ENCODE peak calls at places on chromosomes 12 and 14, in eight cellular contexts. One of them, this sample, is unnamed.

GRCh38 chr12:6280053-6280469 is 30.4 kb upstream of the PLEKHG6 start:
- DNase-seq in choroid plexus epithelial cell: peak
- DNase-seq in effector CD4-positive, alpha-beta T cell: no peak
- DNase-seq in activated CD4-positive, CD25-positive, alpha-beta regulatory T cell treated with anti-CD3 and anti-CD28 coated beads, Interleukin-2, amount 50 U/mL, for 16 hours: no peak
- DNase-seq in NCI-H1092 treated with DMSO at 0.1 percent for 48 hours: no peak
- DNase-seq in activated T-helper 1 cell treated with anti-CD3 and anti-CD28 coated beads, Interleukin-12 subunit alpha, Interleukin-12 subunit beta, Interleukin-2, Interleukin-4 antibody, amounts not matched to agents 30 ng/mL and 10 ng/mL and 1 ng/mL, durations not matched to agents 14 hours and 24 hours and 36 hours: no peak
- DNase-seq in HT-29: peak
- DNase-seq in stimulated activated CD8-positive, alpha-beta memory T cell treated with anti-CD3 and anti-CD28 coated beads, Interleukin-12 subunit alpha, Interleukin-12 subunit beta, amount 100 ng/mL, for 4 hours: no peak
- DNase-seq in this sample: no peak

GRCh38 chr12:2666411-2666810 is 128.4 kb upstream of the FKBP4 start:
- DNase-seq in activated CD4-positive, CD25-positive, alpha-beta regulatory T cell treated with anti-CD3 and anti-CD28 coated beads, Interleukin-2, amount 50 U/mL, for 16 hours: no peak
- DNase-seq in choroid plexus epithelial cell: no peak
- DNase-seq in stimulated activated CD8-positive, alpha-beta memory T cell treated with anti-CD3 and anti-CD28 coated beads, Interleukin-12 subunit alpha, Interleukin-12 subunit beta, amount 100 ng/mL, for 4 hours: no peak
- DNase-seq in NCI-H1092 treated with DMSO at 0.1 percent for 48 hours: no peak
- DNase-seq in effector CD4-positive, alpha-beta T cell: no peak
- DNase-seq in HT-29: no peak
- DNase-seq in activated T-helper 1 cell treated with anti-CD3 and anti-CD28 coated beads, Interleukin-12 subunit alpha, Interleukin-12 subunit beta, Interleukin-2, Interleukin-4 antibody, amounts not matched to agents 30 ng/mL and 10 ng/mL and 1 ng/mL, durations not matched to agents 14 hours and 24 hours and 36 hours: no peak
- DNase-seq in this sample: no peak

GRCh38 chr14:69247691-69248440 is 12.1 kb upstream of the GALNT16 start:
- DNase-seq in activated CD4-positive, CD25-positive, alpha-beta regulatory T cell treated with anti-CD3 and anti-CD28 coated beads, Interleukin-2, amount 50 U/mL, for 16 hours: no peak
- DNase-seq in choroid plexus epithelial cell: peak
- DNase-seq in stimulated activated CD8-positive, alpha-beta memory T cell treated with anti-CD3 and anti-CD28 coated beads, Interleukin-12 subunit alpha, Interleukin-12 subunit beta, amount 100 ng/mL, for 4 hours: no peak
- DNase-seq in effector CD4-positive, alpha-beta T cell: no peak
- DNase-seq in activated T-helper 1 cell treated with anti-CD3 and anti-CD28 coated beads, Interleukin-12 subunit alpha, Interleukin-12 subunit beta, Interleukin-2, Interleukin-4 antibody, amounts not matched to agents 30 ng/mL and 10 ng/mL and 1 ng/mL, durations not matched to agents 14 hours and 24 hours and 36 hours: no peak
- DNase-seq in HT-29: no peak
- DNase-seq in NCI-H1092 treated with DMSO at 0.1 percent for 48 hours: no peak
- DNase-seq in this sample: no peak

GRCh38 chr14:83006071-83006670 is 1472.5 kb upstream of the SEL1L start:
- DNase-seq in activated CD4-positive, CD25-positive, alpha-beta regulatory T cell treated with anti-CD3 and anti-CD28 coated beads, Interleukin-2, amount 50 U/mL, for 16 hours: no peak
- DNase-seq in activated T-helper 1 cell treated with anti-CD3 and anti-CD28 coated beads, Interleukin-12 subunit alpha, Interleukin-12 subunit beta, Interleukin-2, Interleukin-4 antibody, amounts not matched to agents 30 ng/mL and 10 ng/mL and 1 ng/mL, durations not matched to agents 14 hours and 24 hours and 36 hours: no peak
- DNase-seq in HT-29: no peak
- DNase-seq in choroid plexus epithelial cell: no peak
- DNase-seq in NCI-H1092 treated with DMSO at 0.1 percent for 48 hours: no peak
- DNase-seq in stimulated activated CD8-positive, alpha-beta memory T cell treated with anti-CD3 and anti-CD28 coated beads, Interleukin-12 subunit alpha, Interleukin-12 subunit beta, amount 100 ng/mL, for 4 hours: no peak
- DNase-seq in effector CD4-positive, alpha-beta T cell: no peak
- DNase-seq in this sample: no peak

GRCh38 chr12:39627914-39628313 is 8.3 kb upstream of the ABCD2 start:
- DNase-seq in effector CD4-positive, alpha-beta T cell: no peak
- DNase-seq in activated CD4-positive, CD25-positive, alpha-beta regulatory T cell treated with anti-CD3 and anti-CD28 coated beads, Interleukin-2, amount 50 U/mL, for 16 hours: no peak
- DNase-seq in activated T-helper 1 cell treated with anti-CD3 and anti-CD28 coated beads, Interleukin-12 subunit alpha, Interleukin-12 subunit beta, Interleukin-2, Interleukin-4 antibody, amounts not matched to agents 30 ng/mL and 10 ng/mL and 1 ng/mL, durations not matched to agents 14 hours and 24 hours and 36 hours: no peak
- DNase-seq in NCI-H1092 treated with DMSO at 0.1 percent for 48 hours: no peak
- DNase-seq in stimulated activated CD8-positive, alpha-beta memory T cell treated with anti-CD3 and anti-CD28 coated beads, Interleukin-12 subunit alpha, Interleukin-12 subunit beta, amount 100 ng/mL, for 4 hours: no peak
- DNase-seq in HT-29: no peak
- DNase-seq in choroid plexus epithelial cell: no peak
- DNase-seq in this sample: no peak

GRCh38 chr12:24415934-24416333 is 466.5 kb upstream of the SOX5 start:
- DNase-seq in activated CD4-positive, CD25-positive, alpha-beta regulatory T cell treated with anti-CD3 and anti-CD28 coated beads, Interleukin-2, amount 50 U/mL, for 16 hours: no peak
- DNase-seq in stimulated activated CD8-positive, alpha-beta memory T cell treated with anti-CD3 and anti-CD28 coated beads, Interleukin-12 subunit alpha, Interleukin-12 subunit beta, amount 100 ng/mL, for 4 hours: no peak
- DNase-seq in effector CD4-positive, alpha-beta T cell: no peak
- DNase-seq in NCI-H1092 treated with DMSO at 0.1 percent for 48 hours: no peak
- DNase-seq in choroid plexus epithelial cell: no peak
- DNase-seq in HT-29: no peak
- DNase-seq in activated T-helper 1 cell treated with anti-CD3 and anti-CD28 coated beads, Interleukin-12 subunit alpha, Interleukin-12 subunit beta, Interleukin-2, Interleukin-4 antibody, amounts not matched to agents 30 ng/mL and 10 ng/mL and 1 ng/mL, durations not matched to agents 14 hours and 24 hours and 36 hours: no peak
- DNase-seq in this sample: no peak

GRCh38 chr14:69093551-69094421 is 59.1 kb downstream of the DCAF5 start:
- DNase-seq in choroid plexus epithelial cell: peak
- DNase-seq in activated CD4-positive, CD25-positive, alpha-beta regulatory T cell treated with anti-CD3 and anti-CD28 coated beads, Interleukin-2, amount 50 U/mL, for 16 hours: no peak
- DNase-seq in activated T-helper 1 cell treated with anti-CD3 and anti-CD28 coated beads, Interleukin-12 subunit alpha, Interleukin-12 subunit beta, Interleukin-2, Interleukin-4 antibody, amounts not matched to agents 30 ng/mL and 10 ng/mL and 1 ng/mL, durations not matched to agents 14 hours and 24 hours and 36 hours: no peak
- DNase-seq in HT-29: no peak
- DNase-seq in NCI-H1092 treated with DMSO at 0.1 percent for 48 hours: no peak
- DNase-seq in stimulated activated CD8-positive, alpha-beta memory T cell treated with anti-CD3 and anti-CD28 coated beads, Interleukin-12 subunit alpha, Interleukin-12 subunit beta, amount 100 ng/mL, for 4 hours: no peak
- DNase-seq in effector CD4-positive, alpha-beta T cell: no peak
- DNase-seq in this sample: no peak

GRCh38 chr14:103109789-103110415 is 13.4 kb upstream of the TNFAIP2 start:
- DNase-seq in NCI-H1092 treated with DMSO at 0.1 percent for 48 hours: no peak
- DNase-seq in HT-29: no peak
- DNase-seq in activated CD4-positive, CD25-positive, alpha-beta regulatory T cell treated with anti-CD3 and anti-CD28 coated beads, Interleukin-2, amount 50 U/mL, for 16 hours: no peak
- DNase-seq in choroid plexus epithelial cell: peak
- DNase-seq in stimulated activated CD8-positive, alpha-beta memory T cell treated with anti-CD3 and anti-CD28 coated beads, Interleukin-12 subunit alpha, Interleukin-12 subunit beta, amount 100 ng/mL, for 4 hours: no peak
- DNase-seq in activated T-helper 1 cell treated with anti-CD3 and anti-CD28 coated beads, Interleukin-12 subunit alpha, Interleukin-12 subunit beta, Interleukin-2, Interleukin-4 antibody, amounts not matched to agents 30 ng/mL and 10 ng/mL and 1 ng/mL, durations not matched to agents 14 hours and 24 hours and 36 hours: no peak
- DNase-seq in effector CD4-positive, alpha-beta T cell: no peak
- DNase-seq in this sample: peak

GRCh38 chr12:69383074-69383473 is 23.5 kb downstream of the YEATS4 start:
- DNase-seq in stimulated activated CD8-positive, alpha-beta memory T cell treated with anti-CD3 and anti-CD28 coated beads, Interleukin-12 subunit alpha, Interleukin-12 subunit beta, amount 100 ng/mL, for 4 hours: no peak
- DNase-seq in HT-29: no peak
- DNase-seq in activated T-helper 1 cell treated with anti-CD3 and anti-CD28 coated beads, Interleukin-12 subunit alpha, Interleukin-12 subunit beta, Interleukin-2, Interleukin-4 antibody, amounts not matched to agents 30 ng/mL and 10 ng/mL and 1 ng/mL, durations not matched to agents 14 hours and 24 hours and 36 hours: no peak
- DNase-seq in activated CD4-positive, CD25-positive, alpha-beta regulatory T cell treated with anti-CD3 and anti-CD28 coated beads, Interleukin-2, amount 50 U/mL, for 16 hours: no peak
- DNase-seq in choroid plexus epithelial cell: no peak
- DNase-seq in effector CD4-positive, alpha-beta T cell: no peak
- DNase-seq in NCI-H1092 treated with DMSO at 0.1 percent for 48 hours: no peak
- DNase-seq in this sample: no peak

GRCh38 chr14:78863143-78863542 is 693.0 kb downstream of the NRXN3 start:
- DNase-seq in choroid plexus epithelial cell: peak
- DNase-seq in stimulated activated CD8-positive, alpha-beta memory T cell treated with anti-CD3 and anti-CD28 coated beads, Interleukin-12 subunit alpha, Interleukin-12 subunit beta, amount 100 ng/mL, for 4 hours: no peak
- DNase-seq in effector CD4-positive, alpha-beta T cell: no peak
- DNase-seq in activated CD4-positive, CD25-positive, alpha-beta regulatory T cell treated with anti-CD3 and anti-CD28 coated beads, Interleukin-2, amount 50 U/mL, for 16 hours: no peak
- DNase-seq in activated T-helper 1 cell treated with anti-CD3 and anti-CD28 coated beads, Interleukin-12 subunit alpha, Interleukin-12 subunit beta, Interleukin-2, Interleukin-4 antibody, amounts not matched to agents 30 ng/mL and 10 ng/mL and 1 ng/mL, durations not matched to agents 14 hours and 24 hours and 36 hours: no peak
- DNase-seq in HT-29: peak
- DNase-seq in NCI-H1092 treated with DMSO at 0.1 percent for 48 hours: no peak
- DNase-seq in this sample: peak

GRCh38 chr14:88605594-88605993 is 42.8 kb downstream of the ZC3H14 start:
- DNase-seq in stimulated activated CD8-positive, alpha-beta memory T cell treated with anti-CD3 and anti-CD28 coated beads, Interleukin-12 subunit alpha, Interleukin-12 subunit beta, amount 100 ng/mL, for 4 hours: no peak
- DNase-seq in effector CD4-positive, alpha-beta T cell: no peak
- DNase-seq in choroid plexus epithelial cell: peak
- DNase-seq in HT-29: no peak
- DNase-seq in activated T-helper 1 cell treated with anti-CD3 and anti-CD28 coated beads, Interleukin-12 subunit alpha, Interleukin-12 subunit beta, Interleukin-2, Interleukin-4 antibody, amounts not matched to agents 30 ng/mL and 10 ng/mL and 1 ng/mL, durations not matched to agents 14 hours and 24 hours and 36 hours: no peak
- DNase-seq in NCI-H1092 treated with DMSO at 0.1 percent for 48 hours: no peak
- DNase-seq in activated CD4-positive, CD25-positive, alpha-beta regulatory T cell treated with anti-CD3 and anti-CD28 coated beads, Interleukin-2, amount 50 U/mL, for 16 hours: no peak
- DNase-seq in this sample: no peak

GRCh38 chr12:70645494-70646317 is 8.5 kb upstream of the PTPRB start:
- DNase-seq in stimulated activated CD8-positive, alpha-beta memory T cell treated with anti-CD3 and anti-CD28 coated beads, Interleukin-12 subunit alpha, Interleukin-12 subunit beta, amount 100 ng/mL, for 4 hours: no peak
- DNase-seq in NCI-H1092 treated with DMSO at 0.1 percent for 48 hours: no peak
- DNase-seq in effector CD4-positive, alpha-beta T cell: no peak
- DNase-seq in HT-29: peak
- DNase-seq in activated T-helper 1 cell treated with anti-CD3 and anti-CD28 coated beads, Interleukin-12 subunit alpha, Interleukin-12 subunit beta, Interleukin-2, Interleukin-4 antibody, amounts not matched to agents 30 ng/mL and 10 ng/mL and 1 ng/mL, durations not matched to agents 14 hours and 24 hours and 36 hours: no peak
- DNase-seq in activated CD4-positive, CD25-positive, alpha-beta regulatory T cell treated with anti-CD3 and anti-CD28 coated beads, Interleukin-2, amount 50 U/mL, for 16 hours: no peak
- DNase-seq in choroid plexus epithelial cell: peak
- DNase-seq in this sample: no peak

GRCh38 chr12:109291531-109292341 is 17.3 kb downstream of the FOXN4 start:
- DNase-seq in activated T-helper 1 cell treated with anti-CD3 and anti-CD28 coated beads, Interleukin-12 subunit alpha, Interleukin-12 subunit beta, Interleukin-2, Interleukin-4 antibody, amounts not matched to agents 30 ng/mL and 10 ng/mL and 1 ng/mL, durations not matched to agents 14 hours and 24 hours and 36 hours: no peak
- DNase-seq in activated CD4-positive, CD25-positive, alpha-beta regulatory T cell treated with anti-CD3 and anti-CD28 coated beads, Interleukin-2, amount 50 U/mL, for 16 hours: no peak
- DNase-seq in NCI-H1092 treated with DMSO at 0.1 percent for 48 hours: peak
- DNase-seq in stimulated activated CD8-positive, alpha-beta memory T cell treated with anti-CD3 and anti-CD28 coated beads, Interleukin-12 subunit alpha, Interleukin-12 subunit beta, amount 100 ng/mL, for 4 hours: no peak
- DNase-seq in effector CD4-positive, alpha-beta T cell: no peak
- DNase-seq in HT-29: peak
- DNase-seq in choroid plexus epithelial cell: peak
- DNase-seq in this sample: peak

GRCh38 chr14:56494167-56494566 is 85.4 kb upstream of the TMEM260 start:
- DNase-seq in activated CD4-positive, CD25-positive, alpha-beta regulatory T cell treated with anti-CD3 and anti-CD28 coated beads, Interleukin-2, amount 50 U/mL, for 16 hours: no peak
- DNase-seq in effector CD4-positive, alpha-beta T cell: no peak
- DNase-seq in choroid plexus epithelial cell: no peak
- DNase-seq in HT-29: no peak
- DNase-seq in activated T-helper 1 cell treated with anti-CD3 and anti-CD28 coated beads, Interleukin-12 subunit alpha, Interleukin-12 subunit beta, Interleukin-2, Interleukin-4 antibody, amounts not matched to agents 30 ng/mL and 10 ng/mL and 1 ng/mL, durations not matched to agents 14 hours and 24 hours and 36 hours: no peak
- DNase-seq in NCI-H1092 treated with DMSO at 0.1 percent for 48 hours: no peak
- DNase-seq in stimulated activated CD8-positive, alpha-beta memory T cell treated with anti-CD3 and anti-CD28 coated beads, Interleukin-12 subunit alpha, Interleukin-12 subunit beta, amount 100 ng/mL, for 4 hours: no peak
- DNase-seq in this sample: no peak

GRCh38 chr12:100566887-100567637 is 6.4 kb upstream of the GAS2L3 start:
- DNase-seq in HT-29: no peak
- DNase-seq in activated CD4-positive, CD25-positive, alpha-beta regulatory T cell treated with anti-CD3 and anti-CD28 coated beads, Interleukin-2, amount 50 U/mL, for 16 hours: no peak
- DNase-seq in activated T-helper 1 cell treated with anti-CD3 and anti-CD28 coated beads, Interleukin-12 subunit alpha, Interleukin-12 subunit beta, Interleukin-2, Interleukin-4 antibody, amounts not matched to agents 30 ng/mL and 10 ng/mL and 1 ng/mL, durations not matched to agents 14 hours and 24 hours and 36 hours: no peak
- DNase-seq in stimulated activated CD8-positive, alpha-beta memory T cell treated with anti-CD3 and anti-CD28 coated beads, Interleukin-12 subunit alpha, Interleukin-12 subunit beta, amount 100 ng/mL, for 4 hours: no peak
- DNase-seq in choroid plexus epithelial cell: peak
- DNase-seq in NCI-H1092 treated with DMSO at 0.1 percent for 48 hours: no peak
- DNase-seq in effector CD4-positive, alpha-beta T cell: no peak
- DNase-seq in this sample: peak

GRCh38 chr14:39023939-39024871 is 78.8 kb downstream of the SEC23A start:
- DNase-seq in activated CD4-positive, CD25-positive, alpha-beta regulatory T cell treated with anti-CD3 and anti-CD28 coated beads, Interleukin-2, amount 50 U/mL, for 16 hours: no peak
- DNase-seq in activated T-helper 1 cell treated with anti-CD3 and anti-CD28 coated beads, Interleukin-12 subunit alpha, Interleukin-12 subunit beta, Interleukin-2, Interleukin-4 antibody, amounts not matched to agents 30 ng/mL and 10 ng/mL and 1 ng/mL, durations not matched to agents 14 hours and 24 hours and 36 hours: no peak
- DNase-seq in stimulated activated CD8-positive, alpha-beta memory T cell treated with anti-CD3 and anti-CD28 coated beads, Interleukin-12 subunit alpha, Interleukin-12 subunit beta, amount 100 ng/mL, for 4 hours: no peak
- DNase-seq in choroid plexus epithelial cell: no peak
- DNase-seq in HT-29: peak
- DNase-seq in effector CD4-positive, alpha-beta T cell: no peak
- DNase-seq in NCI-H1092 treated with DMSO at 0.1 percent for 48 hours: peak
- DNase-seq in this sample: no peak

GRCh38 chr12:47652491-47653234 is 53.2 kb downstream of the RPAP3 start:
- DNase-seq in NCI-H1092 treated with DMSO at 0.1 percent for 48 hours: no peak
- DNase-seq in stimulated activated CD8-positive, alpha-beta memory T cell treated with anti-CD3 and anti-CD28 coated beads, Interleukin-12 subunit alpha, Interleukin-12 subunit beta, amount 100 ng/mL, for 4 hours: no peak
- DNase-seq in activated CD4-positive, CD25-positive, alpha-beta regulatory T cell treated with anti-CD3 and anti-CD28 coated beads, Interleukin-2, amount 50 U/mL, for 16 hours: no peak
- DNase-seq in choroid plexus epithelial cell: peak
- DNase-seq in effector CD4-positive, alpha-beta T cell: no peak
- DNase-seq in HT-29: no peak
- DNase-seq in activated T-helper 1 cell treated with anti-CD3 and anti-CD28 coated beads, Interleukin-12 subunit alpha, Interleukin-12 subunit beta, Interleukin-2, Interleukin-4 antibody, amounts not matched to agents 30 ng/mL and 10 ng/mL and 1 ng/mL, durations not matched to agents 14 hours and 24 hours and 36 hours: no peak
- DNase-seq in this sample: peak

GRCh38 chr12:32466187-32466586 is 66.8 kb downstream of the FGD4 start:
- DNase-seq in activated CD4-positive, CD25-positive, alpha-beta regulatory T cell treated with anti-CD3 and anti-CD28 coated beads, Interleukin-2, amount 50 U/mL, for 16 hours: no peak
- DNase-seq in NCI-H1092 treated with DMSO at 0.1 percent for 48 hours: no peak
- DNase-seq in HT-29: no peak
- DNase-seq in activated T-helper 1 cell treated with anti-CD3 and anti-CD28 coated beads, Interleukin-12 subunit alpha, Interleukin-12 subunit beta, Interleukin-2, Interleukin-4 antibody, amounts not matched to agents 30 ng/mL and 10 ng/mL and 1 ng/mL, durations not matched to agents 14 hours and 24 hours and 36 hours: no peak
- DNase-seq in effector CD4-positive, alpha-beta T cell: no peak
- DNase-seq in choroid plexus epithelial cell: no peak
- DNase-seq in stimulated activated CD8-positive, alpha-beta memory T cell treated with anti-CD3 and anti-CD28 coated beads, Interleukin-12 subunit alpha, Interleukin-12 subunit beta, amount 100 ng/mL, for 4 hours: no peak
- DNase-seq in this sample: no peak

GRCh38 chr12:32390572-32391219 is 8.7 kb upstream of the FGD4 start:
- DNase-seq in choroid plexus epithelial cell: peak
- DNase-seq in activated T-helper 1 cell treated with anti-CD3 and anti-CD28 coated beads, Interleukin-12 subunit alpha, Interleukin-12 subunit beta, Interleukin-2, Interleukin-4 antibody, amounts not matched to agents 30 ng/mL and 10 ng/mL and 1 ng/mL, durations not matched to agents 14 hours and 24 hours and 36 hours: no peak
- DNase-seq in activated CD4-positive, CD25-positive, alpha-beta regulatory T cell treated with anti-CD3 and anti-CD28 coated beads, Interleukin-2, amount 50 U/mL, for 16 hours: no peak
- DNase-seq in effector CD4-positive, alpha-beta T cell: no peak
- DNase-seq in NCI-H1092 treated with DMSO at 0.1 percent for 48 hours: peak
- DNase-seq in HT-29: peak
- DNase-seq in stimulated activated CD8-positive, alpha-beta memory T cell treated with anti-CD3 and anti-CD28 coated beads, Interleukin-12 subunit alpha, Interleukin-12 subunit beta, amount 100 ng/mL, for 4 hours: no peak
- DNase-seq in this sample: peak

GRCh38 chr14:23047751-23048693 is 6.0 kb downstream of the PSMB11 start:
- DNase-seq in NCI-H1092 treated with DMSO at 0.1 percent for 48 hours: no peak
- DNase-seq in activated T-helper 1 cell treated with anti-CD3 and anti-CD28 coated beads, Interleukin-12 subunit alpha, Interleukin-12 subunit beta, Interleukin-2, Interleukin-4 antibody, amounts not matched to agents 30 ng/mL and 10 ng/mL and 1 ng/mL, durations not matched to agents 14 hours and 24 hours and 36 hours: no peak
- DNase-seq in choroid plexus epithelial cell: no peak
- DNase-seq in HT-29: no peak
- DNase-seq in activated CD4-positive, CD25-positive, alpha-beta regulatory T cell treated with anti-CD3 and anti-CD28 coated beads, Interleukin-2, amount 50 U/mL, for 16 hours: no peak
- DNase-seq in stimulated activated CD8-positive, alpha-beta memory T cell treated with anti-CD3 and anti-CD28 coated beads, Interleukin-12 subunit alpha, Interleukin-12 subunit beta, amount 100 ng/mL, for 4 hours: no peak
- DNase-seq in effector CD4-positive, alpha-beta T cell: no peak
- DNase-seq in this sample: no peak

GRCh38 chr14:56659361-56659760 is 79.8 kb downstream of the TMEM260 start:
- DNase-seq in effector CD4-positive, alpha-beta T cell: no peak
- DNase-seq in activated CD4-positive, CD25-positive, alpha-beta regulatory T cell treated with anti-CD3 and anti-CD28 coated beads, Interleukin-2, amount 50 U/mL, for 16 hours: no peak
- DNase-seq in activated T-helper 1 cell treated with anti-CD3 and anti-CD28 coated beads, Interleukin-12 subunit alpha, Interleukin-12 subunit beta, Interleukin-2, Interleukin-4 antibody, amounts not matched to agents 30 ng/mL and 10 ng/mL and 1 ng/mL, durations not matched to agents 14 hours and 24 hours and 36 hours: no peak
- DNase-seq in NCI-H1092 treated with DMSO at 0.1 percent for 48 hours: no peak
- DNase-seq in stimulated activated CD8-positive, alpha-beta memory T cell treated with anti-CD3 and anti-CD28 coated beads, Interleukin-12 subunit alpha, Interleukin-12 subunit beta, amount 100 ng/mL, for 4 hours: no peak
- DNase-seq in choroid plexus epithelial cell: no peak
- DNase-seq in HT-29: no peak
- DNase-seq in this sample: no peak

GRCh38 chr12:121214855-121215745 is 5.2 kb downstream of the P2RX4 start:
- DNase-seq in stimulated activated CD8-positive, alpha-beta memory T cell treated with anti-CD3 and anti-CD28 coated beads, Interleukin-12 subunit alpha, Interleukin-12 subunit beta, amount 100 ng/mL, for 4 hours: no peak
- DNase-seq in choroid plexus epithelial cell: peak
- DNase-seq in activated CD4-positive, CD25-positive, alpha-beta regulatory T cell treated with anti-CD3 and anti-CD28 coated beads, Interleukin-2, amount 50 U/mL, for 16 hours: no peak
- DNase-seq in activated T-helper 1 cell treated with anti-CD3 and anti-CD28 coated beads, Interleukin-12 subunit alpha, Interleukin-12 subunit beta, Interleukin-2, Interleukin-4 antibody, amounts not matched to agents 30 ng/mL and 10 ng/mL and 1 ng/mL, durations not matched to agents 14 hours and 24 hours and 36 hours: no peak
- DNase-seq in effector CD4-positive, alpha-beta T cell: no peak
- DNase-seq in HT-29: peak
- DNase-seq in NCI-H1092 treated with DMSO at 0.1 percent for 48 hours: no peak
- DNase-seq in this sample: peak

GRCh38 chr14:102538598-102539543 is 29.3 kb upstream of the ANKRD9 start:
- DNase-seq in NCI-H1092 treated with DMSO at 0.1 percent for 48 hours: peak
- DNase-seq in activated T-helper 1 cell treated with anti-CD3 and anti-CD28 coated beads, Interleukin-12 subunit alpha, Interleukin-12 subunit beta, Interleukin-2, Interleukin-4 antibody, amounts not matched to agents 30 ng/mL and 10 ng/mL and 1 ng/mL, durations not matched to agents 14 hours and 24 hours and 36 hours: no peak
- DNase-seq in activated CD4-positive, CD25-positive, alpha-beta regulatory T cell treated with anti-CD3 and anti-CD28 coated beads, Interleukin-2, amount 50 U/mL, for 16 hours: no peak
- DNase-seq in effector CD4-positive, alpha-beta T cell: no peak
- DNase-seq in choroid plexus epithelial cell: no peak
- DNase-seq in stimulated activated CD8-positive, alpha-beta memory T cell treated with anti-CD3 and anti-CD28 coated beads, Interleukin-12 subunit alpha, Interleukin-12 subunit beta, amount 100 ng/mL, for 4 hours: no peak
- DNase-seq in HT-29: no peak
- DNase-seq in this sample: no peak

GRCh38 chr14:99524804-99525698 is 43.8 kb downstream of the CCNK start:
- DNase-seq in stimulated activated CD8-positive, alpha-beta memory T cell treated with anti-CD3 and anti-CD28 coated beads, Interleukin-12 subunit alpha, Interleukin-12 subunit beta, amount 100 ng/mL, for 4 hours: no peak
- DNase-seq in activated T-helper 1 cell treated with anti-CD3 and anti-CD28 coated beads, Interleukin-12 subunit alpha, Interleukin-12 subunit beta, Interleukin-2, Interleukin-4 antibody, amounts not matched to agents 30 ng/mL and 10 ng/mL and 1 ng/mL, durations not matched to agents 14 hours and 24 hours and 36 hours: no peak
- DNase-seq in activated CD4-positive, CD25-positive, alpha-beta regulatory T cell treated with anti-CD3 and anti-CD28 coated beads, Interleukin-2, amount 50 U/mL, for 16 hours: no peak
- DNase-seq in HT-29: no peak
- DNase-seq in choroid plexus epithelial cell: peak
- DNase-seq in NCI-H1092 treated with DMSO at 0.1 percent for 48 hours: no peak
- DNase-seq in effector CD4-positive, alpha-beta T cell: no peak
- DNase-seq in this sample: peak

GRCh38 chr12:32285484-32285883 is 113.9 kb upstream of the FGD4 start:
- DNase-seq in HT-29: no peak
- DNase-seq in activated CD4-positive, CD25-positive, alpha-beta regulatory T cell treated with anti-CD3 and anti-CD28 coated beads, Interleukin-2, amount 50 U/mL, for 16 hours: no peak
- DNase-seq in choroid plexus epithelial cell: no peak
- DNase-seq in NCI-H1092 treated with DMSO at 0.1 percent for 48 hours: no peak
- DNase-seq in activated T-helper 1 cell treated with anti-CD3 and anti-CD28 coated beads, Interleukin-12 subunit alpha, Interleukin-12 subunit beta, Interleukin-2, Interleukin-4 antibody, amounts not matched to agents 30 ng/mL and 10 ng/mL and 1 ng/mL, durations not matched to agents 14 hours and 24 hours and 36 hours: no peak
- DNase-seq in effector CD4-positive, alpha-beta T cell: no peak
- DNase-seq in stimulated activated CD8-positive, alpha-beta memory T cell treated with anti-CD3 and anti-CD28 coated beads, Interleukin-12 subunit alpha, Interleukin-12 subunit beta, amount 100 ng/mL, for 4 hours: no peak
- DNase-seq in this sample: no peak

GRCh38 chr12:12070149-12070548 is 590 bp upstream of the BCL2L14 start:
- DNase-seq in HT-29: no peak
- DNase-seq in NCI-H1092 treated with DMSO at 0.1 percent for 48 hours: no peak
- DNase-seq in activated CD4-positive, CD25-positive, alpha-beta regulatory T cell treated with anti-CD3 and anti-CD28 coated beads, Interleukin-2, amount 50 U/mL, for 16 hours: no peak
- DNase-seq in stimulated activated CD8-positive, alpha-beta memory T cell treated with anti-CD3 and anti-CD28 coated beads, Interleukin-12 subunit alpha, Interleukin-12 subunit beta, amount 100 ng/mL, for 4 hours: no peak
- DNase-seq in choroid plexus epithelial cell: no peak
- DNase-seq in activated T-helper 1 cell treated with anti-CD3 and anti-CD28 coated beads, Interleukin-12 subunit alpha, Interleukin-12 subunit beta, Interleukin-2, Interleukin-4 antibody, amounts not matched to agents 30 ng/mL and 10 ng/mL and 1 ng/mL, durations not matched to agents 14 hours and 24 hours and 36 hours: no peak
- DNase-seq in effector CD4-positive, alpha-beta T cell: no peak
- DNase-seq in this sample: peak

This sample was measured in mucosa of descending colon.